ENCODE peak calls at places on chromosome 3, in four cellular contexts. L is A172; R is activated gamma-delta T cell treated with anti-CD3 and anti-CD28 coated beads, Interleukin-2, amount 50 U/mL, for 16 hours; N is NCI-H1092 treated with DMSO at 0.1 percent for 48 hours. B is an unnamed sample.

GRCh38 chr3:150293401-150294001 is 114.6 kb upstream of the TSC22D2 start:
- DNase-seq in L (no peak), R (no peak), N (no peak), B (no peak)

GRCh38 chr3:109257269-109257668 is 59.0 kb downstream of the DPPA2 start:
- DNase-seq in L (peak; percentile 84), R (no peak), N (no peak), B (no peak)

GRCh38 chr3:15114466-15115358 is 15.8 kb upstream of the RBSN start:
- DNase-seq in L (no peak), R (no peak), N (no peak), B (no peak)

GRCh38 chr3:71269896-71270295 is 313.6 kb downstream of the FOXP1 start:
- DNase-seq in L (no peak), R (no peak), N (no peak), B (no peak)

GRCh38 chr3:32684029-32684799 is 774 bp upstream of the CNOT10 start:
- DNase-seq in L (no peak), R (no peak), N (no peak), B (no peak)

GRCh38 chr3:194272861-194273266 is 78.3 kb downstream of the CPN2 start:
- DNase-seq in L (no peak), R (no peak), N (no peak), B (no peak)

GRCh38 chr3:134370611-134371451 is 3.4 kb downstream of the AMOTL2 start:
- DNase-seq in L (no peak), R (no peak), N (no peak), B (no peak)

GRCh38 chr3:125231895-125232294 is 19.3 kb upstream of the SLC12A8 start:
- DNase-seq in L (peak; percentile 89), R (no peak), N (no peak), B (no peak)

GRCh38 chr3:144085964-144086363 is 114.3 kb downstream of the DIPK2A start:
- DNase-seq in L (no peak), R (no peak), N (no peak), B (peak; percentile 7)

GRCh38 chr3:73321286-73321685 is 259.8 kb downstream of the EBLN2 start:
- DNase-seq in L (no peak), R (no peak), N (no peak), B (no peak)

GRCh38 chr3:30578479-30578878 is 27.9 kb upstream of the TGFBR2 start:
- DNase-seq in L (peak; percentile 81), R (no peak), N (no peak), B (no peak)

GRCh38 chr3:52525666-52526065 is 8.0 kb downstream of the NT5DC2 start:
- DNase-seq in L (no peak), R (no peak), N (no peak), B (no peak)

GRCh38 chr3:195302436-195302835 is 31.5 kb upstream of the XXYLT1 start:
- DNase-seq in L (peak; percentile 7), R (no peak), N (no peak), B (no peak)

GRCh38 chr3:48180021-48180420 is 8.2 kb downstream of the CDC25A start:
- DNase-seq in L (no peak), R (no peak), N (no peak), B (no peak)

GRCh38 chr3:125219261-125219701 is 6.7 kb upstream of the SLC12A8 start:
- DNase-seq in L (no peak), R (no peak), N (no peak), B (no peak)

GRCh38 chr3:194869482-194870169 is 183.9 kb downstream of the FAM43A start:
- DNase-seq in L (peak; percentile 82), R (no peak), N (no peak), B (no peak)

B was measured in HEK293T.